ENCODE peak calls at places on chromosomes 3 and 15, in seven cellular contexts. One of them, this sample, is unnamed.

GRCh38 chr3:16693820-16694219 is 88.6 kb upstream of the DAZL start:
- DNase-seq in AG09309: no peak
- DNase-seq in neural progenitor cell: no peak
- DNase-seq in BJ: no peak
- DNase-seq in psoas muscle: no peak
- DNase-seq in astrocyte: no peak
- DNase-seq in brain microvascular endothelial cell: no peak
- DNase-seq in this sample: no peak

GRCh38 chr15:76059320-76060097 is at the start of gene TMEM266:
- DNase-seq in AG09309: no peak
- DNase-seq in neural progenitor cell: peak
- DNase-seq in BJ: no peak
- DNase-seq in psoas muscle: peak
- DNase-seq in astrocyte: peak
- DNase-seq in brain microvascular endothelial cell: no peak
- DNase-seq in this sample: no peak

GRCh38 chr3:10483364-10483675 is 22.1 kb downstream of the ATP2B2 start:
- DNase-seq in AG09309: no peak
- DNase-seq in neural progenitor cell: no peak
- DNase-seq in BJ: no peak
- DNase-seq in psoas muscle: no peak
- DNase-seq in astrocyte: no peak
- DNase-seq in brain microvascular endothelial cell: no peak
- DNase-seq in this sample: no peak

GRCh38 chr15:99137111-99137546 is 32.2 kb downstream of the SYNM start:
- DNase-seq in AG09309: no peak
- DNase-seq in neural progenitor cell: no peak
- DNase-seq in BJ: no peak
- DNase-seq in psoas muscle: no peak
- DNase-seq in astrocyte: no peak
- DNase-seq in brain microvascular endothelial cell: no peak
- DNase-seq in this sample: no peak

GRCh38 chr3:123025642-123026521 is 1.7 kb downstream of the SEMA5B start:
- DNase-seq in AG09309: no peak
- DNase-seq in neural progenitor cell: peak
- DNase-seq in BJ: no peak
- DNase-seq in psoas muscle: peak
- DNase-seq in astrocyte: no peak
- DNase-seq in brain microvascular endothelial cell: no peak
- DNase-seq in this sample: no peak

GRCh38 chr15:65087411-65087810 is 10.9 kb downstream of the KBTBD13 start:
- DNase-seq in AG09309: no peak
- DNase-seq in neural progenitor cell: no peak
- DNase-seq in BJ: no peak
- DNase-seq in psoas muscle: no peak
- DNase-seq in astrocyte: no peak
- DNase-seq in brain microvascular endothelial cell: no peak
- DNase-seq in this sample: no peak

GRCh38 chr3:191210032-191210431 is 11.0 kb downstream of the OSTN start:
- DNase-seq in AG09309: no peak
- DNase-seq in neural progenitor cell: no peak
- DNase-seq in BJ: no peak
- DNase-seq in psoas muscle: no peak
- DNase-seq in astrocyte: no peak
- DNase-seq in brain microvascular endothelial cell: no peak
- DNase-seq in this sample: no peak

GRCh38 chr15:42494998-42495360 is 455 bp upstream of the SNAP23 start:
- DNase-seq in AG09309: no peak
- DNase-seq in neural progenitor cell: peak
- DNase-seq in BJ: no peak
- DNase-seq in psoas muscle: no peak
- DNase-seq in astrocyte: peak
- DNase-seq in brain microvascular endothelial cell: peak
- DNase-seq in this sample: peak

GRCh38 chr3:43621406-43621973 is 321 bp downstream of the ANO10 start:
- DNase-seq in AG09309: no peak
- DNase-seq in neural progenitor cell: no peak
- DNase-seq in BJ: no peak
- DNase-seq in psoas muscle: peak
- DNase-seq in astrocyte: no peak
- DNase-seq in brain microvascular endothelial cell: no peak
- DNase-seq in this sample: no peak

GRCh38 chr15:62850318-62850717 is 192.2 kb upstream of the TPM1 start:
- DNase-seq in AG09309: no peak
- DNase-seq in neural progenitor cell: no peak
- DNase-seq in BJ: no peak
- DNase-seq in psoas muscle: no peak
- DNase-seq in astrocyte: peak
- DNase-seq in brain microvascular endothelial cell: no peak
- DNase-seq in this sample: no peak

GRCh38 chr3:101010316-101010715 is 17.1 kb upstream of the ABI3BP start:
- DNase-seq in AG09309: peak
- DNase-seq in neural progenitor cell: no peak
- DNase-seq in BJ: peak
- DNase-seq in psoas muscle: no peak
- DNase-seq in astrocyte: peak
- DNase-seq in brain microvascular endothelial cell: no peak
- DNase-seq in this sample: no peak

DNA sequence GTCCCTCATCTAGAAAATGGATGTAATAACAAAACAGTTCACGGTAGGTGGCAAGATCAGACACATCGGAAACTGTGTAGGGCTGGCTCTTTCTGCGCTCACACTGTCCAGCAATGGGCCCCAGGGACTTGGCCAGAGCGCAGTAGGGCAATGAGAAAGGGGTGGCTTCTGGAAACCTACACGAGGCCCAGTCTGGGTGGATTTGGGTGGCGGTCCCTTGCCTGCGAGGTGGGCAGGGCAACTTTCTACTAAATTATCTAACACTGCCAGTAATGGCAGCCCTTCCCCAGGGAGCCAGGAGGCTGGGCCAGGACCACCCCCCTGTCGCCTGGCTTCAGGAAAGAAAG is 2.1 kb upstream of the TNK2 start:
- DNase-seq in AG09309: no peak
- DNase-seq in neural progenitor cell: no peak
- DNase-seq in BJ: no peak
- DNase-seq in psoas muscle: no peak
- DNase-seq in astrocyte: no peak
- DNase-seq in brain microvascular endothelial cell: no peak
- DNase-seq in this sample: no peak
- H3K4me3 ChIP-seq in AG09309: no peak
- H3K4me3 ChIP-seq in neural progenitor cell: peak
- H3K4me3 ChIP-seq in BJ: no peak
- H3K4me3 ChIP-seq in psoas muscle: peak
- H3K4me3 ChIP-seq in astrocyte: no peak
- H3K4me3 ChIP-seq in brain microvascular endothelial cell: no peak
- H3K4me3 ChIP-seq in this sample: no peak

GRCh38 chr3:107641572-107642307 is 119.0 kb downstream of the BBX start:
- DNase-seq in AG09309: no peak
- DNase-seq in neural progenitor cell: no peak
- DNase-seq in BJ: no peak
- DNase-seq in psoas muscle: no peak
- DNase-seq in astrocyte: no peak
- DNase-seq in brain microvascular endothelial cell: no peak
- DNase-seq in this sample: no peak

GRCh38 chr3:107644631-107645030 is 121.9 kb downstream of the BBX start:
- DNase-seq in AG09309: no peak
- DNase-seq in neural progenitor cell: no peak
- DNase-seq in BJ: no peak
- DNase-seq in psoas muscle: no peak
- DNase-seq in astrocyte: no peak
- DNase-seq in brain microvascular endothelial cell: no peak
- DNase-seq in this sample: no peak

GRCh38 chr3:107637416-107638182 is 114.8 kb downstream of the BBX start:
- DNase-seq in AG09309: no peak
- DNase-seq in neural progenitor cell: no peak
- DNase-seq in BJ: no peak
- DNase-seq in psoas muscle: no peak
- DNase-seq in astrocyte: no peak
- DNase-seq in brain microvascular endothelial cell: no peak
- DNase-seq in this sample: no peak

DNA sequence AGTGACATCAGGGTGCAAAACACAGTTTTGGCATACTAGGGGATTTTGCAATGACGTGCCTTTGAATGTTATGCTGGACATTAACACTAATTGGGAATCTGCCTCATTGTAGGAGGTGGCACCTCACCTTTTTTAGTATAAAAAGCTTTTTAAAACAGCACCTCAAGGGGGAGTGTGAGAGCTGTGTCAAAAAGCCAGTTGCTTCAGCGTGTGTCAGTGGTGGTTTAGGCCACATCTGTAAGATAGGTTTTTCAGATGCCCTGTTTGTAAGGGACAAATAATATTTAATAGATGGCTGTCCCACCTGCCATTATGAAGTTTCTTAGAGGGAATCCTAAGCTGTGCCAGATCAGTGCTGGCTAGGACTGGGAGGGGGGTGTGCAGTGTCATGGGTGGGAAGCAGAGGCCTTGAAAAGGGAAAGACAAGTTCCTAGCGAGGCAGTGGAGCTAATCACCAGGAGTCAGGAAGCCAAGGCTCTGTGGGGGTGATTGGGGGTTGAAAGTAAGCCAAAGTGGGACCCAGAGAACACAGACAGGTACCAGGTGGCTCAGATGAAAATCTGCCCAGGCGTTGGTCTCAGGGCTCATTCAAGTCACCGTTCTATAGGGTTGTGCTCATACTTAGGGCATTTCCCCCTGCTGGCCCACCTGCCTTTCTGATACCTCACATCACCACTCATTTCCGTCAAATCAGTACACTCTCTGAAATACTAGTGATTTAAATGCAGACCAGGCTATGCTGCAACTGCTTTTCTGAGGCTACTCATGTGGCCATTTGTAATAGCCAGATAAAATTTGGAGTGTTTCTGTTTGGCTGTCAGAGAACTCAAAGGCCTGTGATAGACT is 120.5 kb downstream of the BBX start:
- DNase-seq in AG09309: no peak
- DNase-seq in neural progenitor cell: peak
- DNase-seq in BJ: no peak
- DNase-seq in psoas muscle: no peak
- DNase-seq in astrocyte: no peak
- DNase-seq in brain microvascular endothelial cell: no peak
- DNase-seq in this sample: no peak
- TF ChIP-seq CTCF in AG09309: peak
- TF ChIP-seq CTCF in neural progenitor cell: peak
- TF ChIP-seq CTCF in BJ: peak
- TF ChIP-seq CTCF in psoas muscle: no peak
- TF ChIP-seq CTCF in astrocyte: peak
- TF ChIP-seq CTCF in brain microvascular endothelial cell: peak
- TF ChIP-seq CTCF in this sample: no peak

DNA sequence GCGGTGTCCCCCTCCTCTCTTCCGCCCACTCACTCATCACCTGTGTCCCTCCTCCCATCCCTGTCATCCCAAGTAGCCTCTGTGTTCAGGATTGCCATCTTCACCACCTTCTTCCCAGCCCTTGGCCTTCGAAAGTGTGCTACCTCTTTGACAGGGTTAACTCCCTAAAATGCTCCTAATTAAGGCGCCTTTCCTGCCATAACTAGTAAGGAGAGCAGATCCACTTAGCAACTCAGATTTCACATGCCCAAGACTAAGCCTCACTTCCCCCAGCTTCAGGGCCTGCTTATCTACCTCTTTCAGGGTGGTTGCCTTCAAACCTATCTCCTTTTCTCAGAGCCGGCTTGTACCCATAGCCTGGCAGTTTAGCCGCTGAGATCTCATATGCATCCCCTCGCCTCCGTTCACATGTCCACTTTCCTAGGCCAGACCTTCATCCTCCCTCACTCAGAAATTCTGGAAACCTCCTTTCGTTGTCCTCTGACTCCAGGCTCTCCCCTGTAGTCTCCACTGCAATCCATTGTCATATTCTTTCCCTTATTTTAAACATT is 953 bp upstream of the FSTL1 start:
- DNase-seq in AG09309: no peak
- DNase-seq in neural progenitor cell: no peak
- DNase-seq in BJ: no peak
- DNase-seq in psoas muscle: no peak
- DNase-seq in astrocyte: no peak
- DNase-seq in brain microvascular endothelial cell: no peak
- DNase-seq in this sample: no peak
- H3K4me3 ChIP-seq in AG09309: peak
- H3K4me3 ChIP-seq in neural progenitor cell: peak
- H3K4me3 ChIP-seq in BJ: peak
- H3K4me3 ChIP-seq in psoas muscle: peak
- H3K4me3 ChIP-seq in astrocyte: peak
- H3K4me3 ChIP-seq in brain microvascular endothelial cell: peak
- H3K4me3 ChIP-seq in this sample: peak

GRCh38 chr3:188433526-188433855 is 279.5 kb downstream of the LPP start:
- DNase-seq in AG09309: no peak
- DNase-seq in neural progenitor cell: no peak
- DNase-seq in BJ: no peak
- DNase-seq in psoas muscle: no peak
- DNase-seq in astrocyte: no peak
- DNase-seq in brain microvascular endothelial cell: no peak
- DNase-seq in this sample: no peak
- TF ChIP-seq CTCF in AG09309: no peak
- TF ChIP-seq CTCF in neural progenitor cell: no peak
- TF ChIP-seq CTCF in BJ: no peak
- TF ChIP-seq CTCF in psoas muscle: no peak
- TF ChIP-seq CTCF in astrocyte: no peak
- TF ChIP-seq CTCF in brain microvascular endothelial cell: no peak
- TF ChIP-seq CTCF in this sample: no peak

GRCh38 chr3:71515640-71516383 is 67.7 kb downstream of the FOXP1 start:
- DNase-seq in AG09309: no peak
- DNase-seq in neural progenitor cell: no peak
- DNase-seq in BJ: no peak
- DNase-seq in psoas muscle: no peak
- DNase-seq in astrocyte: no peak
- DNase-seq in brain microvascular endothelial cell: no peak
- DNase-seq in this sample: no peak
- H3K4me3 ChIP-seq in AG09309: no peak
- H3K4me3 ChIP-seq in neural progenitor cell: no peak
- H3K4me3 ChIP-seq in BJ: no peak
- H3K4me3 ChIP-seq in psoas muscle: no peak
- H3K4me3 ChIP-seq in astrocyte: no peak
- H3K4me3 ChIP-seq in brain microvascular endothelial cell: no peak
- H3K4me3 ChIP-seq in this sample: no peak